ENCODE peak calls at places on chromosome 10, in ten cellular contexts. B, D, Q, Y, C, P, U, T, E and X are unnamed samples.

GRCh38 chr10:116038259-116038658 is 234.7 kb downstream of the GFRA1 start:
- DNase-seq in B (peak), D (no peak), Q (no peak), Y (no peak), C (no peak), P (no peak), U (no peak), T (no peak), E (no peak), X (no peak)

GRCh38 chr10:13592306-13592705 is 5.5 kb downstream of the PRPF18 start:
- DNase-seq in B (no peak), D (no peak), Q (no peak), Y (no peak), C (no peak), P (no peak), U (no peak), T (no peak), E (no peak), X (no peak)

GRCh38 chr10:132607491-132607890 is 69.9 kb downstream of the INPP5A start:
- DNase-seq in B (no peak), D (peak), Q (no peak), Y (no peak), C (no peak), P (no peak), U (no peak), T (peak), E (no peak), X (no peak)

GRCh38 chr10:96082748-96083147 is 39.4 kb downstream of the CCNJ start:
- DNase-seq in B (no peak), D (no peak), Q (no peak), Y (no peak), C (no peak), P (no peak), U (no peak), T (no peak), E (no peak), X (no peak)

GRCh38 chr10:15346440-15347141 is 24.5 kb downstream of the FAM171A1 start:
- DNase-seq in B (no peak), D (no peak), Q (no peak), Y (no peak), C (no peak), P (no peak), U (no peak), T (no peak), E (no peak), X (no peak)

GRCh38 chr10:57579926-57580325 is 687.8 kb downstream of the IPMK start:
- DNase-seq in B (no peak), D (no peak), Q (no peak), Y (no peak), C (no peak), P (peak), U (no peak), T (no peak), E (no peak), X (no peak)

GRCh38 chr10:79412516-79412915 is 32.9 kb downstream of the ZCCHC24 start:
- DNase-seq in B (peak), D (peak), Q (no peak), Y (no peak), C (no peak), P (no peak), U (no peak), T (no peak), E (no peak), X (no peak)

GRCh38 chr10:22737587-22737986 is 23.2 kb upstream of the PIP4K2A start:
- DNase-seq in B (no peak), D (no peak), Q (no peak), Y (no peak), C (no peak), P (no peak), U (no peak), T (peak), E (no peak), X (no peak)

GRCh38 chr10:92640110-92640509 is 47.2 kb downstream of the KIF11 start:
- DNase-seq in B (no peak), D (no peak), Q (no peak), Y (no peak), C (no peak), P (peak), U (no peak), T (no peak), E (no peak), X (no peak)

GRCh38 chr10:50224330-50224952 is 26.9 kb downstream of the ASAH2 start:
- DNase-seq in B (no peak), D (no peak), Q (no peak), Y (peak), C (no peak), P (peak), U (no peak), T (no peak), E (no peak), X (no peak)

GRCh38 chr10:132448248-132448731 is 51.3 kb downstream of the PWWP2B start:
- DNase-seq in B (peak), D (peak), Q (peak), Y (peak), C (peak), P (peak), U (peak), T (peak), E (no peak), X (no peak)

GRCh38 chr10:112986791-112987190 is 36.7 kb downstream of the TCF7L2 start:
- DNase-seq in B (no peak), D (no peak), Q (no peak), Y (no peak), C (no peak), P (no peak), U (no peak), T (no peak), E (no peak), X (no peak)

GRCh38 chr10:14374745-14375445 is 44.2 kb upstream of the FRMD4A start:
- DNase-seq in B (no peak), D (no peak), Q (no peak), Y (no peak), C (no peak), P (no peak), U (no peak), T (no peak), E (no peak), X (no peak)

GRCh38 chr10:42975005-42975493 is 101.8 kb upstream of the RET start:
- DNase-seq in B (no peak), D (peak), Q (no peak), Y (no peak), C (no peak), P (no peak), U (no peak), T (peak), E (peak), X (no peak)

GRCh38 chr10:47330804-47331203 is 8.6 kb downstream of the GDF2 start:
- DNase-seq in B (no peak), D (peak), Q (no peak), Y (no peak), C (no peak), P (no peak), U (no peak), T (no peak), E (peak), X (no peak)

GRCh38 chr10:95821766-95822165 is 65.8 kb downstream of the ENTPD1 start:
- DNase-seq in B (no peak), D (no peak), Q (no peak), Y (no peak), C (no peak), P (no peak), U (no peak), T (no peak), E (no peak), X (no peak)

GRCh38 chr10:77037735-77038411 is 599.7 kb downstream of the KCNMA1 start:
- DNase-seq in B (no peak), D (no peak), Q (no peak), Y (no peak), C (no peak), P (no peak), U (no peak), T (no peak), E (no peak), X (no peak)

GRCh38 chr10:125054216-125054615 is 106.1 kb downstream of the CTBP2 start:
- DNase-seq in B (no peak), D (peak), Q (no peak), Y (no peak), C (no peak), P (no peak), U (no peak), T (no peak), E (no peak), X (no peak)

GRCh38 chr10:18359839-18360238 is 219.6 kb downstream of the CACNB2 start:
- DNase-seq in B (no peak), D (no peak), Q (no peak), Y (no peak), C (no peak), P (no peak), U (no peak), T (no peak), E (no peak), X (no peak)

GRCh38 chr10:50431791-50432190 is 180.5 kb upstream of the ASAH2 start:
- DNase-seq in B (no peak), D (no peak), Q (no peak), Y (peak), C (no peak), P (no peak), U (no peak), T (no peak), E (no peak), X (no peak)

GRCh38 chr10:96613565-96613964 is 26.8 kb upstream of the TM9SF3 start:
- DNase-seq in B (no peak), D (no peak), Q (no peak), Y (no peak), C (no peak), P (no peak), U (no peak), T (no peak), E (no peak), X (no peak)

GRCh38 chr10:36114141-36114540 is 472.0 kb upstream of the FZD8 start:
- DNase-seq in B (no peak), D (no peak), Q (no peak), Y (no peak), C (no peak), P (no peak), U (no peak), T (no peak), E (no peak), X (no peak)

GRCh38 chr10:65742851-65743250 is 1183.0 kb upstream of the LRRTM3 start:
- DNase-seq in B (no peak), D (no peak), Q (no peak), Y (no peak), C (no peak), P (no peak), U (no peak), T (no peak), E (no peak), X (no peak)

GRCh38 chr10:84179059-84179710 is 5.6 kb downstream of the GPR15LG start:
- DNase-seq in B (no peak), D (no peak), Q (peak), Y (peak), C (peak), P (peak), U (no peak), T (no peak), E (peak), X (no peak)

GRCh38 chr10:5446390-5446926 is 34.1 kb downstream of the NET1 start:
- DNase-seq in B (peak), D (peak), Q (peak), Y (peak), C (peak), P (peak), U (peak), T (peak), E (peak), X (peak)

GRCh38 chr10:31587691-31588090 is 268.7 kb downstream of the ZEB1 start:
- DNase-seq in B (no peak), D (no peak), Q (no peak), Y (no peak), C (no peak), P (no peak), U (no peak), T (peak), E (no peak), X (no peak)

GRCh38 chr10:114301951-114302710 is 63.1 kb downstream of the VWA2 start:
- DNase-seq in B (no peak), D (peak), Q (no peak), Y (no peak), C (no peak), P (no peak), U (no peak), T (peak), E (no peak), X (no peak)

GRCh38 chr10:72616716-72617115 is 9.2 kb downstream of the MICU1 start:
- DNase-seq in B (no peak), D (no peak), Q (no peak), Y (no peak), C (no peak), P (no peak), U (no peak), T (no peak), E (no peak), X (peak)

GRCh38 chr10:7525314-7526016 is 114.6 kb upstream of the SFMBT2 start:
- DNase-seq in B (peak), D (no peak), Q (peak), Y (peak), C (peak), P (peak), U (peak), T (no peak), E (no peak), X (no peak)

GRCh38 chr10:7662522-7662921 is 4.2 kb downstream of the ITIH5 start:
- DNase-seq in B (no peak), D (no peak), Q (no peak), Y (no peak), C (no peak), P (no peak), U (no peak), T (no peak), E (no peak), X (no peak)

GRCh38 chr10:132836248-132836831 is 50.4 kb upstream of the NKX6-2 start:
- DNase-seq in B (no peak), D (peak), Q (no peak), Y (no peak), C (no peak), P (no peak), U (no peak), T (peak), E (peak), X (no peak)

GRCh38 chr10:9605231-9605630 is 1412.4 kb upstream of the CELF2 start:
- DNase-seq in B (no peak), D (no peak), Q (no peak), Y (no peak), C (no peak), P (no peak), U (no peak), T (no peak), E (no peak), X (no peak)
- H3K27ac ChIP-seq in B (no peak), D (no peak), Q (no peak), Y (no peak), C (no peak), P (no peak), U (no peak), T (no peak), E (no peak), X (no peak)

GRCh38 chr10:121822180-121822579 is 105.7 kb downstream of the ATE1 start:
- DNase-seq in B (no peak), D (no peak), Q (no peak), Y (no peak), C (no peak), P (no peak), U (no peak), T (no peak), E (no peak), X (no peak)
- H3K27ac ChIP-seq in B (no peak), D (no peak), Q (no peak), Y (no peak), C (no peak), P (no peak), U (no peak), T (no peak), E (no peak), X (no peak)

GRCh38 chr10:120011359-120012132 is 119.0 kb downstream of the SEC23IP start:
- DNase-seq in B (no peak), D (peak), Q (no peak), Y (no peak), C (no peak), P (no peak), U (no peak), T (no peak), E (no peak), X (no peak)

GRCh38 chr10:120015064-120015463 is 122.5 kb downstream of the SEC23IP start:
- DNase-seq in B (no peak), D (no peak), Q (no peak), Y (no peak), C (no peak), P (no peak), U (no peak), T (no peak), E (no peak), X (no peak)

GRCh38 chr10:120012133-120012405 is 119.5 kb downstream of the SEC23IP start:
- DNase-seq in B (no peak), D (no peak), Q (no peak), Y (no peak), C (no peak), P (no peak), U (no peak), T (no peak), E (peak), X (no peak)

GRCh38 chr10:120012566-120012965 is 120.0 kb downstream of the SEC23IP start:
- DNase-seq in B (no peak), D (no peak), Q (no peak), Y (no peak), C (no peak), P (no peak), U (no peak), T (no peak), E (no peak), X (no peak)

GRCh38 chr10:120014031-120014430 is 121.5 kb downstream of the SEC23IP start:
- DNase-seq in B (no peak), D (no peak), Q (no peak), Y (no peak), C (no peak), P (no peak), U (no peak), T (no peak), E (no peak), X (no peak)
- H3K27ac ChIP-seq in B (no peak), D (no peak), Q (no peak), Y (no peak), C (no peak), P (no peak), U (no peak), T (no peak), E (no peak), X (no peak)

DNA sequence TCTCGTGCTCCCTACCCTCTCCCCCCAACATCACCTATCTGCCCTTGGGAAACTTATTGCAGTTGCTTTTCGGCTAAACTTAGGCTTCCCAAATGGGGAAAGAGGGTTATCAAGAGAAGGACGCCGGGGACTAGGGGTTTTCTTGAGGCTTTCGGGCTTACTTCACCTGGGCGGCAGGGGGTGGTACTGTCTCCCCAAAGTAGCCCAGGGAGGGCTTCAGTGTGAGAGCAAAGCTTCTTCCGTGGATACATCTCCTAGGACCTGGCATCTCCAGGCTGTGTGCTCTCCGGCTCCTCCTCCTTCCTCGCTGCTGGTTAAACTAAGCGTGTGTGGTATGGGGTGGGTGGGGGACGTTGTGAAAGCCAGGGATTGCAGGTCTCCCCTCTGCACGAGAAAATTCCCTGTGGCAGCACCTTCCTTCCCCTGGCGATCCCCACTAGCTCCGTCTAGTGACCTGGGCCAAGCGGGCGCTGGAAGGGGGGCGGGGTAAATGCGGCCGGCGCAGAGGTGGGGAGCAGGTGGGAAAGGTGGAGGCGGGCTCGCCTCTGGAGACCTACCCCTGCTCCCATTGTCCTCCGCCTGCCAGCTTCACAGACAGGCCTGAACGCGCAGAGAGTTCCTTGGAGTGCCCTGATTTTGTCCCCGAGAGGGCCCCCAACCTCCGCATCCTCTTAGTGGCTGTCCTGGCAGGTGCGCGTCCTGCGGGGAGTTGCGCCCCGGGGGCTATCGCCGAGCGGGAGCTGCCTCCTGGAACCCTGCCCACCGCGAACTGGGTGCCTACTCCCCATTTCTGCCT is 1.2 kb downstream of the PLXDC2 start:
- DNase-seq in B (peak), D (peak), Q (no peak), Y (no peak), C (no peak), P (no peak), U (no peak), T (peak), E (no peak), X (no peak)
- H3K27ac ChIP-seq in B (peak), D (peak), Q (no peak), Y (no peak), C (no peak), P (no peak), U (no peak), T (peak), E (peak), X (peak)

DNA sequence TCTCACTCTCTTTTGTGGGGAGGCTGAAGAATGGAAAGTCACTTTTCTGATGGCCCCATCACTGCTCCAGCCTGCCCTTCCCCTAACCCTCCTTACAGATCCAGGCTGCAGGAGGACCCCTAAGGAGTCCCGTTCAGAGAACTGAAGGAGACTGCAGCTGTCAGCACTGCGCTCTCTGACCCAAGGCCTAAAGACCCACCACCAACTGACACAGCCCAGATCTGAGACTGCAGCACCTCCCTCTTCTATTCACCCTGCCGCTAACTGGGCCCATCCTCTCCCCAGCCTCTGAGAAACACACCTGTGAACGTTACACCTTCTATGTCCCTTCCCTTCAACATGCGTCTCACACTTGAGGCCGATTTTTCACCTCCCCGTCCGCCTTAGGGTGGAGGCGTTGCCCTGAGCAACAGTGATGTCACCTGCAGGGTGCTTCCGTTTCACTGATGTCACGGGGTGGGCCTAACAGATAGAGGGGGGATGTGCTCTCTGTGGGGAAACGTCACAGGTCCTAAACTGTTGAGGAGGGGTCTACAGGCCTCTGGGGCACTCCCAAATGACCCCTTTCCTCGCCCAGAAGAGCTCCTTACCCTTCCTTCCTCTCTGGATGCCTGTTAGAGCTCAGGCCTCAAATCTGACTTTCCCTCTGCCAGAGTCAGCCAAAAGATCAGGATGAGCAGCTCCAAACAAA is 5.1 kb downstream of the ITPRIP start:
- DNase-seq in B (no peak), D (no peak), Q (peak), Y (peak), C (peak), P (no peak), U (peak), T (no peak), E (no peak), X (no peak)
- H3K27ac ChIP-seq in B (peak), D (peak), Q (peak), Y (peak), C (peak), P (peak), U (peak), T (peak), E (no peak), X (no peak)

DNA sequence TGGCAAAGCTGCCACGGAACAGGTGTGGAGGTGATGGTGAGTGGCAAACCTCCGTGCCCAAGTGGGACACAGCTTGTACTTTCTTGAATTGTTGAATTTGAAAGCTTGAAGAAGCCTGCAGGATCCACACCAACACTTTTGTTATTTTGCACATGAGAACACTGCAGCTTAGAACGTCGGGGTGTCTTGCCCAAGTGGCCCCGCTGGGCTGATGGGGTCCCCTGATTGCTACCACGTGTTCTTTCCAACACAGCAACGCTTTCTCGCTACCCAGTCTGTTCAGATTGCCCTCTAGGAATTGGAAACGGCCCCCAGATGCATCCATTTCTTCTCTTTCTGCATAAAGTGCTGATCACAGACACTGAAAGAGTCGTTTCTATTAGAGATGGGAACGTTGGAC is 268.5 kb downstream of the ADARB2 start:
- DNase-seq in B (no peak), D (no peak), Q (no peak), Y (no peak), C (no peak), P (no peak), U (no peak), T (no peak), E (no peak), X (no peak)
- H3K27ac ChIP-seq in B (no peak), D (no peak), Q (no peak), Y (no peak), C (no peak), P (no peak), U (no peak), T (no peak), E (no peak), X (no peak)

DNA sequence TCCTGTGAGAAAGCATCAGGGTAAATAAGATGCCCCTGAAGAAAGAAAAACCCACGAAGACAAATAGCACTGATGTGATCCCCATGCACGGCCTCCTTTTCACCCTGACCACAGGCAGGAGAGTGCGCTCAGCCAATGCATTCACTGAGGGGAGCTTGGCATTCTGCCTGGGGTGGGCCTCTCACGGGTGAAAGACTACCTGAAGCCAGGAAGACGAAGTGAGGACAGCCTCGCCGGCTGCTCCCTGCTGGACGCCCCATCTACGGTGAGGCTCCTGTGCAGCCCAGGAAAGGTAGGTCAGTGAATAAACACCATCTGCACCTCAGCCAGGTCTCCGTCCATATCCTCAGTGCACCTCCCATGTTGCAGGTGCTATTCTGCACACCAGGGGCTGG is 32.0 kb downstream of the CPXM2 start:
- DNase-seq in B (no peak), D (peak), Q (no peak), Y (no peak), C (no peak), P (no peak), U (no peak), T (no peak), E (no peak), X (no peak)
- H3K27ac ChIP-seq in B (no peak), D (no peak), Q (no peak), Y (no peak), C (no peak), P (no peak), U (no peak), T (no peak), E (no peak), X (no peak)